ENCODE peak calls at places on chromosomes 4 and X, in nine cellular contexts. J is Jurkat, Clone E6-1; C is M059J; G is iPS DF 6.9; S is AG08395; T is A549; V is activated CD4-positive, alpha-beta T cell treated with anti-CD3 and anti-CD28 coated beads for 36 hours; P is NCI-H774; X is HFFc6. B is an unnamed sample.

GRCh38 chrX:10756365-10756915 is 136.1 kb upstream of the MID1 start:
- DNase-seq in P (no peak), V (no peak), C (peak; percentile 91), T (peak; percentile 76), X (peak; percentile 73), J (peak; percentile 11), G (no peak), S (peak; percentile 77), B (no peak)

GRCh38 chr4:182015893-182016292 is 227.3 kb upstream of the TENM3 start:
- DNase-seq in V (no peak), C (peak; percentile 53), P (no peak), S (no peak), J (no peak), G (no peak), T (peak; percentile 1), X (peak; percentile 52), B (no peak)

GRCh38 chrX:137432609-137433008 is 133.3 kb upstream of the ZIC3 start:
- DNase-seq in C (peak; percentile 5), S (no peak), V (peak; percentile 32), G (no peak), X (no peak), P (peak; percentile 46), T (peak; percentile 25), J (peak; percentile 41), B (no peak)

GRCh38 chrX:96792047-96792446 is 91.7 kb upstream of the RPA4 start:
- DNase-seq in T (no peak), S (no peak), C (no peak), V (no peak), G (no peak), J (no peak), P (no peak), X (no peak), B (no peak)

GRCh38 chr4:89949782-89950387 is 55.2 kb downstream of the MMRN1 start:
- DNase-seq in X (no peak), G (no peak), V (no peak), S (no peak), P (no peak), C (no peak), J (no peak), T (peak; percentile 17), B (no peak)

GRCh38 chrX:136750364-136750763 is 30.4 kb downstream of the ARHGEF6 start:
- DNase-seq in J (no peak), G (no peak), C (peak; percentile 51), S (no peak), P (no peak), T (no peak), V (peak; percentile 17), X (no peak), B (no peak)

GRCh38 chr4:105978684-105979296 is 83.5 kb downstream of the NPNT start:
- DNase-seq in P (no peak), V (no peak), S (peak; percentile 67), C (peak; percentile 85), J (no peak), X (peak; percentile 52), G (no peak), T (no peak), B (no peak)

GRCh38 chrX:24870143-24870542 is 145.6 kb downstream of the ARX start:
- DNase-seq in T (peak; percentile 68), P (no peak), J (no peak), V (no peak), C (peak; percentile 75), X (peak; percentile 48), S (no peak), G (no peak), B (no peak)

GRCh38 chr4:189659302-189659701 is 281.4 kb upstream of the FRG1 start:
- DNase-seq in G (no peak), S (no peak), C (no peak), V (no peak), J (no peak), P (no peak), T (no peak), X (no peak), B (no peak)